ENCODE peak calls at places on chromosomes 4 and X, in six cellular contexts. One of them, this sample, is unnamed.

GRCh38 chrX:47796433-47796906 is 40.2 kb upstream of the ZNF81 start:
- DNase-seq in NAMALWA: no peak
- DNase-seq in aorta: no peak
- DNase-seq in cerebellar cortex: no peak
- DNase-seq in colonic mucosa: no peak
- DNase-seq in activated effector memory CD4-positive, alpha-beta T cell treated with Interleukin-2 at 50 U/mL for 16 hours: no peak
- DNase-seq in this sample: no peak

GRCh38 chrX:39714471-39714870 is 383.3 kb downstream of the BCOR start:
- DNase-seq in NAMALWA: no peak
- DNase-seq in aorta: no peak
- DNase-seq in cerebellar cortex: no peak
- DNase-seq in colonic mucosa: no peak
- DNase-seq in activated effector memory CD4-positive, alpha-beta T cell treated with Interleukin-2 at 50 U/mL for 16 hours: no peak
- DNase-seq in this sample: no peak

GRCh38 chr4:79678472-79679202 is 270.6 kb upstream of the GK2 start:
- DNase-seq in NAMALWA: no peak
- DNase-seq in aorta: no peak
- DNase-seq in cerebellar cortex: no peak
- DNase-seq in colonic mucosa: no peak
- DNase-seq in activated effector memory CD4-positive, alpha-beta T cell treated with Interleukin-2 at 50 U/mL for 16 hours: no peak
- DNase-seq in this sample: no peak

GRCh38 chrX:145825896-145826295 is 8.3 kb downstream of the SLITRK2 start:
- DNase-seq in NAMALWA: peak
- DNase-seq in aorta: no peak
- DNase-seq in cerebellar cortex: no peak
- DNase-seq in colonic mucosa: no peak
- DNase-seq in activated effector memory CD4-positive, alpha-beta T cell treated with Interleukin-2 at 50 U/mL for 16 hours: no peak
- DNase-seq in this sample: no peak

GRCh38 chr4:83139514-83140156 is 25.1 kb upstream of the PLAC8 start:
- DNase-seq in NAMALWA: no peak
- DNase-seq in aorta: no peak
- DNase-seq in cerebellar cortex: no peak
- DNase-seq in colonic mucosa: no peak
- DNase-seq in activated effector memory CD4-positive, alpha-beta T cell treated with Interleukin-2 at 50 U/mL for 16 hours: no peak
- DNase-seq in this sample: no peak

GRCh38 chrX:13033193-13033592 is 11.2 kb downstream of the FAM9C start:
- DNase-seq in NAMALWA: no peak
- DNase-seq in aorta: no peak
- DNase-seq in cerebellar cortex: no peak
- DNase-seq in colonic mucosa: no peak
- DNase-seq in activated effector memory CD4-positive, alpha-beta T cell treated with Interleukin-2 at 50 U/mL for 16 hours: no peak
- DNase-seq in this sample: no peak

GRCh38 chr4:113469926-113470325 is 291.6 kb downstream of the CAMK2D start:
- DNase-seq in NAMALWA: no peak
- DNase-seq in aorta: no peak
- DNase-seq in cerebellar cortex: no peak
- DNase-seq in colonic mucosa: no peak
- DNase-seq in activated effector memory CD4-positive, alpha-beta T cell treated with Interleukin-2 at 50 U/mL for 16 hours: no peak
- DNase-seq in this sample: no peak

GRCh38 chr4:89598602-89599001 is 238.4 kb downstream of the SNCA start:
- DNase-seq in NAMALWA: peak
- DNase-seq in aorta: no peak
- DNase-seq in cerebellar cortex: peak
- DNase-seq in colonic mucosa: no peak
- DNase-seq in activated effector memory CD4-positive, alpha-beta T cell treated with Interleukin-2 at 50 U/mL for 16 hours: no peak
- DNase-seq in this sample: no peak

GRCh38 chrX:115592997-115593734 is 32.2 kb downstream of the PLS3 start:
- DNase-seq in NAMALWA: no peak
- DNase-seq in aorta: no peak
- DNase-seq in cerebellar cortex: no peak
- DNase-seq in colonic mucosa: no peak
- DNase-seq in activated effector memory CD4-positive, alpha-beta T cell treated with Interleukin-2 at 50 U/mL for 16 hours: no peak
- DNase-seq in this sample: no peak

GRCh38 chr4:15658136-15658535 is 3.0 kb upstream of the FBXL5 start:
- DNase-seq in NAMALWA: no peak
- DNase-seq in aorta: no peak
- DNase-seq in cerebellar cortex: no peak
- DNase-seq in colonic mucosa: no peak
- DNase-seq in activated effector memory CD4-positive, alpha-beta T cell treated with Interleukin-2 at 50 U/mL for 16 hours: no peak
- DNase-seq in this sample: no peak

GRCh38 chr4:173211838-173212237 is 43.2 kb downstream of the GALNT7 start:
- DNase-seq in NAMALWA: no peak
- DNase-seq in aorta: no peak
- DNase-seq in cerebellar cortex: no peak
- DNase-seq in colonic mucosa: no peak
- DNase-seq in activated effector memory CD4-positive, alpha-beta T cell treated with Interleukin-2 at 50 U/mL for 16 hours: no peak
- DNase-seq in this sample: no peak

GRCh38 chrX:2561461-2561860 is 60.7 kb upstream of the DHRSX start:
- DNase-seq in NAMALWA: no peak
- DNase-seq in aorta: no peak
- DNase-seq in cerebellar cortex: no peak
- DNase-seq in colonic mucosa: no peak
- DNase-seq in activated effector memory CD4-positive, alpha-beta T cell treated with Interleukin-2 at 50 U/mL for 16 hours: no peak
- DNase-seq in this sample: no peak

GRCh38 chr4:3512279-3512678 is 19.9 kb downstream of the LRPAP1 start:
- DNase-seq in NAMALWA: no peak
- DNase-seq in aorta: peak
- DNase-seq in cerebellar cortex: no peak
- DNase-seq in colonic mucosa: no peak
- DNase-seq in activated effector memory CD4-positive, alpha-beta T cell treated with Interleukin-2 at 50 U/mL for 16 hours: no peak
- DNase-seq in this sample: no peak

GRCh38 chrX:2664497-2664896 is 26.6 kb upstream of the CD99 start:
- DNase-seq in NAMALWA: no peak
- DNase-seq in aorta: peak
- DNase-seq in cerebellar cortex: no peak
- DNase-seq in colonic mucosa: peak
- DNase-seq in activated effector memory CD4-positive, alpha-beta T cell treated with Interleukin-2 at 50 U/mL for 16 hours: no peak
- DNase-seq in this sample: no peak

GRCh38 chr4:108030332-108030731 is 40.6 kb downstream of the HADH start:
- DNase-seq in NAMALWA: peak
- DNase-seq in aorta: no peak
- DNase-seq in cerebellar cortex: peak
- DNase-seq in colonic mucosa: peak
- DNase-seq in activated effector memory CD4-positive, alpha-beta T cell treated with Interleukin-2 at 50 U/mL for 16 hours: peak
- DNase-seq in this sample: no peak

GRCh38 chrX:53476371-53476770 is 42.2 kb upstream of the HSD17B10 start:
- DNase-seq in NAMALWA: no peak
- DNase-seq in aorta: no peak
- DNase-seq in cerebellar cortex: no peak
- DNase-seq in colonic mucosa: no peak
- DNase-seq in activated effector memory CD4-positive, alpha-beta T cell treated with Interleukin-2 at 50 U/mL for 16 hours: no peak
- DNase-seq in this sample: no peak

GRCh38 chr4:112210777-112211176 is 20.8 kb upstream of the AP1AR start:
- DNase-seq in NAMALWA: no peak
- DNase-seq in aorta: no peak
- DNase-seq in cerebellar cortex: no peak
- DNase-seq in colonic mucosa: no peak
- DNase-seq in activated effector memory CD4-positive, alpha-beta T cell treated with Interleukin-2 at 50 U/mL for 16 hours: no peak
- DNase-seq in this sample: no peak

GRCh38 chrX:1249101-1249887 is 19.3 kb upstream of the CSF2RA start:
- DNase-seq in NAMALWA: no peak
- DNase-seq in aorta: peak
- DNase-seq in cerebellar cortex: peak
- DNase-seq in colonic mucosa: peak
- DNase-seq in activated effector memory CD4-positive, alpha-beta T cell treated with Interleukin-2 at 50 U/mL for 16 hours: peak
- DNase-seq in this sample: no peak

GRCh38 chrX:20263474-20263873 is 3.2 kb downstream of the RPS6KA3 start:
- DNase-seq in NAMALWA: peak
- DNase-seq in aorta: no peak
- DNase-seq in cerebellar cortex: no peak
- DNase-seq in colonic mucosa: no peak
- DNase-seq in activated effector memory CD4-positive, alpha-beta T cell treated with Interleukin-2 at 50 U/mL for 16 hours: no peak
- DNase-seq in this sample: no peak

GRCh38 chr4:4387531-4388311 is 819 bp downstream of the NSG1 start:
- DNase-seq in NAMALWA: no peak
- DNase-seq in aorta: no peak
- DNase-seq in cerebellar cortex: peak
- DNase-seq in colonic mucosa: no peak
- DNase-seq in activated effector memory CD4-positive, alpha-beta T cell treated with Interleukin-2 at 50 U/mL for 16 hours: peak
- DNase-seq in this sample: peak

GRCh38 chr4:11397146-11397545 is 31.5 kb downstream of the HS3ST1 start:
- DNase-seq in NAMALWA: no peak
- DNase-seq in aorta: no peak
- DNase-seq in cerebellar cortex: no peak
- DNase-seq in colonic mucosa: no peak
- DNase-seq in activated effector memory CD4-positive, alpha-beta T cell treated with Interleukin-2 at 50 U/mL for 16 hours: no peak
- DNase-seq in this sample: no peak

GRCh38 chr4:14831447-14831846 is 170.8 kb upstream of the CPEB2 start:
- DNase-seq in NAMALWA: no peak
- DNase-seq in aorta: no peak
- DNase-seq in cerebellar cortex: peak
- DNase-seq in colonic mucosa: no peak
- DNase-seq in activated effector memory CD4-positive, alpha-beta T cell treated with Interleukin-2 at 50 U/mL for 16 hours: no peak
- DNase-seq in this sample: no peak

GRCh38 chrX:27966955-27967354 is 14.3 kb downstream of the DCAF8L1 start:
- DNase-seq in NAMALWA: no peak
- DNase-seq in aorta: no peak
- DNase-seq in cerebellar cortex: no peak
- DNase-seq in colonic mucosa: peak
- DNase-seq in activated effector memory CD4-positive, alpha-beta T cell treated with Interleukin-2 at 50 U/mL for 16 hours: no peak
- DNase-seq in this sample: no peak

GRCh38 chr4:8681391-8681790 is 88.8 kb downstream of the CPZ start:
- DNase-seq in NAMALWA: no peak
- DNase-seq in aorta: no peak
- DNase-seq in cerebellar cortex: no peak
- DNase-seq in colonic mucosa: no peak
- DNase-seq in activated effector memory CD4-positive, alpha-beta T cell treated with Interleukin-2 at 50 U/mL for 16 hours: no peak
- DNase-seq in this sample: peak

GRCh38 chr4:140789752-140790151 is 33.6 kb upstream of the TBC1D9 start:
- DNase-seq in NAMALWA: no peak
- DNase-seq in aorta: no peak
- DNase-seq in cerebellar cortex: no peak
- DNase-seq in colonic mucosa: no peak
- DNase-seq in activated effector memory CD4-positive, alpha-beta T cell treated with Interleukin-2 at 50 U/mL for 16 hours: no peak
- DNase-seq in this sample: no peak

GRCh38 chr4:37317104-37317643 is 72.6 kb downstream of the NWD2 start:
- DNase-seq in NAMALWA: no peak
- DNase-seq in aorta: no peak
- DNase-seq in cerebellar cortex: no peak
- DNase-seq in colonic mucosa: no peak
- DNase-seq in activated effector memory CD4-positive, alpha-beta T cell treated with Interleukin-2 at 50 U/mL for 16 hours: no peak
- DNase-seq in this sample: no peak

GRCh38 chr4:64784125-64784524 is 374.9 kb upstream of the TECRL start:
- DNase-seq in NAMALWA: no peak
- DNase-seq in aorta: no peak
- DNase-seq in cerebellar cortex: no peak
- DNase-seq in colonic mucosa: no peak
- DNase-seq in activated effector memory CD4-positive, alpha-beta T cell treated with Interleukin-2 at 50 U/mL for 16 hours: no peak
- DNase-seq in this sample: no peak

GRCh38 chr4:186587416-186588018 is 32.1 kb upstream of the MTNR1A start:
- DNase-seq in NAMALWA: peak
- DNase-seq in aorta: peak
- DNase-seq in cerebellar cortex: peak
- DNase-seq in colonic mucosa: peak
- DNase-seq in activated effector memory CD4-positive, alpha-beta T cell treated with Interleukin-2 at 50 U/mL for 16 hours: peak
- DNase-seq in this sample: no peak

GRCh38 chrX:115134366-115134765 is 54.8 kb upstream of the RBMXL3 start:
- DNase-seq in NAMALWA: no peak
- DNase-seq in aorta: no peak
- DNase-seq in cerebellar cortex: no peak
- DNase-seq in colonic mucosa: no peak
- DNase-seq in activated effector memory CD4-positive, alpha-beta T cell treated with Interleukin-2 at 50 U/mL for 16 hours: no peak
- DNase-seq in this sample: no peak